ENCODE peak calls at places on chromosomes 5 and 9, in six cellular contexts. Q is H9, S is IMR-90, D is neuronal stem cell, U is H1, R is trophoblast cell. J is an unnamed sample.

GRCh38 chr9:125743687-125744428 is 3.3 kb upstream of the PBX3 start:
- DNase-seq in U (no peak), S (no peak), D (no peak), R (no peak), Q (no peak), J (peak; percentile 35)

GRCh38 chr9:33154368-33154767 is 12.8 kb downstream of the B4GALT1 start:
- DNase-seq in R (no peak), Q (no peak), D (no peak), S (no peak), U (no peak), J (no peak)

GRCh38 chr9:131986576-131986975 is 93.1 kb downstream of the MED27 start:
- DNase-seq in Q (no peak), D (no peak), R (no peak), U (no peak), S (peak; percentile 65), J (peak; percentile 54)

GRCh38 chr5:37015795-37016666 is 139.5 kb downstream of the NIPBL start:
- DNase-seq in U (no peak), R (peak; percentile 2), S (peak; percentile 53), Q (no peak), D (no peak), J (no peak)

GRCh38 chr5:139762624-139763170 is 32.9 kb upstream of the PSD2 start:
- DNase-seq in Q (no peak), S (no peak), D (no peak), U (no peak), R (no peak), J (no peak)

GRCh38 chr5:113293613-113294340 is 141.0 kb downstream of the TSSK1B start:
- DNase-seq in D (no peak), Q (peak; percentile 45), S (peak; percentile 45), R (no peak), U (no peak), J (peak; percentile 60)

GRCh38 chr9:124137944-124138335 is 119.8 kb upstream of the NEK6 start:
- DNase-seq in D (no peak), Q (no peak), S (no peak), R (peak; percentile 91), U (no peak), J (no peak)

GRCh38 chr5:9895305-9895650 is 265.1 kb upstream of the TAS2R1 start:
- DNase-seq in R (no peak), S (no peak), U (no peak), D (no peak), Q (peak; percentile 41), J (no peak)

GRCh38 chr5:135233477-135233876 is 165.6 kb downstream of the MACROH2A1 start:
- DNase-seq in D (no peak), S (no peak), U (no peak), Q (no peak), R (no peak), J (no peak)

GRCh38 chr5:175712681-175713085 is 54.8 kb downstream of the HRH2 start:
- DNase-seq in R (no peak), U (no peak), Q (no peak), D (no peak), S (no peak), J (no peak)
- H3K27me3 ChIP-seq in R (no peaks in the 10 kb centered on the region), U (no peaks in the 10 kb centered on the region), Q (no peaks in the 10 kb centered on the region), D (no peaks in the 10 kb centered on the region), S (no peaks in the 10 kb centered on the region), J (peaks cover 22% of the 10 kb centered on the region)

GRCh38 chr5:40676643-40677333 is 2.9 kb upstream of the PTGER4 start:
- DNase-seq in U (no peak), R (no peak), Q (peak; percentile 42), S (peak; percentile 87), D (no peak), J (peak; percentile 59)
- H4K91ac ChIP-seq in U (no peak overlapping the region), R (no peak overlapping the region), Q (no peak overlapping the region), S (no peak overlapping the region), D (no peak overlapping the region), J (no peak overlapping the region)

DNA sequence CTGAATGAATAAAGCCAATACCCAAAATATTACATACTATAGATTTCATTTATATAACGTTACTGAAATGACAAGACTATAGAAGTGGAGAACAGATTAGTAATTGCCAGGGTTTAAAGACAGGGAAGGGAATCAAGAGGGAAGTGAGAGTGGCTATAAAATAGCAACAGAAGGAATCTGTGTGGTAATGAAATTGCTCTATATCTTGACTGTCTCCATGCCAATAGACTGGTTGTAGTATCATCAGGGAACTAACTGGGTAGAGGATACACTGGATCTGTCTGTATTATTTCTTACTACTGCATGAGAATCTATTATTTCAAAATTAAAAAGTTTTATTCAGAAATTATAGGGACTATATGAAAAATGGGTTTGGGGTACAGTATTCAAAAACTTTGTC is 396.6 kb upstream of the RPS23 start:
- DNase-seq in D (no peak), R (no peak), U (no peak), S (no peak), Q (no peak), J (no peak)
- H3K27me3 ChIP-seq in D (no peaks in the 10 kb centered on the region), R (no peaks in the 10 kb centered on the region), U (no peaks in the 10 kb centered on the region), S (no peaks in the 10 kb centered on the region), Q (no peaks in the 10 kb centered on the region), J (no peaks in the 10 kb centered on the region)

GRCh38 chr9:130174025-130174424 is 1.8 kb downstream of the NCS1 start:
- DNase-seq in D (no peak), U (no peak), Q (no peak), R (no peak), S (no peak), J (no peak)
- H4K91ac ChIP-seq in D (peak overlapping the region; percentile 92), U (peak overlapping the region; percentile 72), Q (no peak overlapping the region), R (no peak overlapping the region), S (no peak overlapping the region), J (no peak overlapping the region)

GRCh38 chr9:136666364-136667216 is 3.9 kb downstream of the EGFL7 start:
- DNase-seq in R (no peak), D (no peak), U (no peak), S (no peak), Q (no peak), J (no peak)

GRCh38 chr9:136667217-136667939 is 4.7 kb downstream of the EGFL7 start:
- DNase-seq in Q (no peak), S (no peak), U (no peak), D (no peak), R (no peak), J (no peak)

GRCh38 chr9:136669791-136670464 is 7.2 kb downstream of the EGFL7 start:
- DNase-seq in D (no peak), S (no peak), R (no peak), Q (no peak), U (no peak), J (no peak)

GRCh38 chr9:136668983-136669790 is 6.5 kb downstream of the EGFL7 start:
- DNase-seq in R (no peak), D (no peak), U (no peak), S (no peak), Q (no peak), J (no peak)

DNA sequence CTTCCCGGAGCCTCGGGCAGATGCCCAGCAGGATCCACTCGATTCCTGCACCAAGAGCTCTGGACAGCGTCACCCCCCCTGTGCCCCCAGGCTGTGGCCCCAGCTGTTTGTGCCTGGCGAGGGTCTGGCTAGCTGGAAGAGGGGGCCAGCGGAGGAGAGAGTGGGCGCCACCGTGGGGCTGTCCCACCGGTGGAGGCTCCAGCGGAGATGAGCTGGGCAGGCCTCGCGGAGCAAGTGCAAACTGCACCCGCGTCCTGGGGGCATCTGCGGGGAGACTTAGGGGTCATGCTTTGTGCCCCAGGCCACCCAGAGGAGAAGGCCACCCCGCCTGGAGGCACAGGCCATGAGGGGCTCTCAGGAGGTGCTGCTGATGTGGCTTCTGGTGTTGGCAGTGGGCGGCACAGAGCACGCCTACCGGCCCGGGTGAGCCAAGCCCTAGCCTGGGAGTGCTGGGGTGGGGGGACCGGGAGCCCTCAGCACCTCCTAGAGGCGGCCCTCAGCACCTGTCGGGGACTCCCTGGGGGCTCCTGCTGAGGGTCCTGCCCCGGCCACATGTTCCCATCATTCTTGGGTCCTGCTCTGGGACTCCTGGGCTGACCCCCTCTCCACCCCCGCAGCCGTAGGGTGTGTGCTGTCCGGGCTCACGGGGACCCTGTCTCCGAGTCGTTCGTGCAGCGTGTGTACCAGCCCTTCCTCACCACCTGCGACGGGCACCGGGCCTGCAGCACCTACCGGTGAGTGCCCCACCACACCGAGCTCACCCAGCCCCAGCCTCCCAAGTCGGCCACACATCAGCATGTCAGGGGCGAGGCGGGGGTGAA is 5.4 kb downstream of the EGFL7 start:
- DNase-seq in R (no peak), S (no peak), Q (no peak), U (no peak), D (no peak), J (no peak)
- H3K27me3 ChIP-seq in R (peaks cover 5% of the 10 kb centered on the region), S (peaks cover 29% of the 10 kb centered on the region), Q (no peaks in the 10 kb centered on the region), U (no peaks in the 10 kb centered on the region), D (no peaks in the 10 kb centered on the region), J (no peaks in the 10 kb centered on the region)

DNA sequence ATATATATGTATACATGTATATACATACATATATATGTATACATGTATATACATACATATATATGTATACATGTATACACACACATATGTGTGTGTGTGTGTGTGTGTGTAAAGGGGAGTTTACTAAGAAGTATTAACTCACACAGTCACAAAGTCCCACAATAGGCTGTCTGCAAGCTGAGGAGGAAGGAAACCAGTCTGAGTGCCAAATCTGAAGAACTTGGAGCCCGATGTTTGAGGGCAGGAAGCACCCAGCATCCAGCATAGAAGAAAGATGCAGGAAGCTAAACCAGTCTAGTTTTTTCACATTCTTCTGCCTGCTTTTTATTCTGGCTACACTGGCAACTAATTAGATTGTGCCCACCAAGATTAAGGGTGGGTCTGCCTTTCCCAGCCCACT is 591.5 kb downstream of the PRR16 start:
- DNase-seq in D (no peak), Q (no peak), R (no peak), U (no peak), S (no peak), J (no peak)
- H4K91ac ChIP-seq in D (no peak overlapping the region), Q (no peak overlapping the region), R (no peak overlapping the region), U (no peak overlapping the region), S (no peak overlapping the region), J (no peak overlapping the region)

GRCh38 chr5:175856408-175856807 is 15.0 kb upstream of the CPLX2 start:
- DNase-seq in U (no peak), Q (no peak), S (no peak), D (no peak), R (no peak), J (no peak)

GRCh38 chr5:175853573-175854230 is 17.7 kb upstream of the CPLX2 start:
- DNase-seq in D (no peak), U (no peak), R (no peak), S (no peak), Q (no peak), J (no peak)

GRCh38 chr5:175851727-175852126 is 19.7 kb upstream of the CPLX2 start:
- DNase-seq in Q (no peak), R (no peak), S (no peak), U (no peak), D (no peak), J (no peak)

GRCh38 chr5:175855041-175855720 is 16.2 kb upstream of the CPLX2 start:
- DNase-seq in U (no peak), Q (no peak), S (no peak), R (no peak), D (no peak), J (no peak)

GRCh38 chr5:175854231-175855040 is 16.9 kb upstream of the CPLX2 start:
- DNase-seq in D (no peak), Q (no peak), S (no peak), U (no peak), R (no peak), J (no peak)
- H3K27me3 ChIP-seq in D (no peaks in the 10 kb centered on the region), Q (no peaks in the 10 kb centered on the region), S (no peaks in the 10 kb centered on the region), U (no peaks in the 10 kb centered on the region), R (no peaks in the 10 kb centered on the region), J (peaks cover 65% of the 10 kb centered on the region)

GRCh38 chr5:60856059-60856458 is 12.0 kb upstream of the ELOVL7 start:
- DNase-seq in S (peak; percentile 29), R (no peak), U (no peak), D (no peak), Q (no peak), J (peak; percentile 72)
- H4K91ac ChIP-seq in S (no peak overlapping the region), R (no peak overlapping the region), U (no peak overlapping the region), D (no peak overlapping the region), Q (no peak overlapping the region), J (no peak overlapping the region)